ENCODE peak calls at places on chromosomes 16 and 17, in ten cellular contexts. M is EH; H is activated CD4-positive, alpha-beta T cell treated with anti-CD3 and anti-CD28 coated beads for 4 hours; L is D341Med; P is GM13976; A is dorsolateral prefrontal cortex; F is T-helper 9 cell; J is T-helper 1 cell; X is foreskin fibroblast; Y is natural killer cell. S is an unnamed sample.

GRCh38 chr17:10757067-10757466 is 27.2 kb upstream of the TMEM220 start:
- DNase-seq in M (no peak), F (no peak), A (no peak), J (no peak), X (no peak), L (no peak), P (no peak), Y (no peak), H (no peak), S (no peak)

GRCh38 chr16:84193480-84193879 is 2.5 kb downstream of the ADAD2 start:
- DNase-seq in H (no peak), F (no peak), M (no peak), Y (no peak), J (no peak), X (no peak), A (no peak), P (no peak), L (no peak), S (no peak)

GRCh38 chr17:74493381-74493833 is 27.0 kb downstream of the CD300A start:
- DNase-seq in P (peak), L (peak), Y (peak), F (peak), H (peak), A (peak), X (peak), M (peak), J (peak), S (peak)

GRCh38 chr16:4005281-4005680 is 111.0 kb downstream of the ADCY9 start:
- DNase-seq in A (no peak), P (no peak), H (no peak), L (no peak), J (no peak), X (no peak), F (no peak), M (no peak), Y (no peak), S (no peak)

GRCh38 chr16:4313563-4314531 is 2.0 kb upstream of the GLIS2 start:
- DNase-seq in P (peak), Y (no peak), X (no peak), H (no peak), A (no peak), L (no peak), J (no peak), M (no peak), F (no peak), S (no peak)

GRCh38 chr16:4373356-4373908 is 1.8 kb downstream of the VASN start:
- DNase-seq in Y (no peak), X (no peak), L (peak), M (no peak), A (no peak), J (no peak), H (no peak), F (no peak), P (no peak), S (no peak)

GRCh38 chr16:325375-326155 is 27.0 kb downstream of the AXIN1 start:
- DNase-seq in H (no peak), X (no peak), A (no peak), P (peak), L (no peak), Y (peak), J (no peak), M (no peak), F (no peak), S (no peak)

GRCh38 chr16:27324851-27325301 is 11.1 kb downstream of the IL4R start:
- DNase-seq in M (no peak), A (no peak), J (no peak), F (no peak), L (no peak), X (no peak), H (no peak), P (no peak), Y (no peak), S (no peak)

GRCh38 chr16:84581161-84581560 is 36.7 kb downstream of the COTL1 start:
- DNase-seq in A (no peak), F (no peak), H (no peak), Y (no peak), M (no peak), L (no peak), X (no peak), P (no peak), J (no peak), S (no peak)

GRCh38 chr16:65117701-65118448 is 4.0 kb downstream of the CDH11 start:
- DNase-seq in M (peak), A (peak), F (no peak), X (peak), Y (no peak), J (no peak), P (peak), H (no peak), L (peak), S (no peak)

GRCh38 chr17:80103686-80104085 is 2.3 kb downstream of the GAA start:
- DNase-seq in Y (no peak), X (no peak), F (no peak), H (no peak), L (no peak), J (no peak), M (no peak), P (no peak), A (no peak), S (no peak)

GRCh38 chr17:29584452-29585079 is 4.9 kb downstream of the GIT1 start:
- DNase-seq in L (no peak), H (no peak), Y (no peak), P (no peak), M (no peak), A (peak), F (no peak), J (no peak), X (no peak), S (no peak)

GRCh38 chr17:38410201-38410600 is 18.1 kb upstream of the ARHGAP23 start:
- DNase-seq in Y (no peak), L (no peak), J (no peak), P (no peak), M (no peak), H (no peak), F (no peak), A (no peak), X (no peak), S (no peak)

GRCh38 chr16:79165541-79165940 is 435.0 kb downstream of the MAF start:
- DNase-seq in F (no peak), P (no peak), A (no peak), M (no peak), Y (no peak), L (no peak), J (no peak), X (no peak), H (no peak), S (no peak)

GRCh38 chr17:7122386-7122785 is 7.8 kb upstream of the ASGR2 start:
- DNase-seq in X (no peak), F (no peak), A (no peak), P (no peak), M (peak), Y (no peak), H (no peak), J (no peak), L (no peak), S (no peak)

GRCh38 chr17:13393841-13394710 is 207.7 kb downstream of the HS3ST3A1 start:
- DNase-seq in J (no peak), X (peak), A (no peak), H (no peak), Y (no peak), F (no peak), L (no peak), M (peak), P (no peak), S (no peak)

GRCh38 chr17:7435676-7436555 is 681 bp downstream of the TMEM102 start:
- DNase-seq in X (no peak), F (peak), M (peak), A (no peak), P (peak), Y (peak), H (peak), L (no peak), J (peak), S (no peak)